ENCODE peak calls at places on chromosomes 4 and X, in six cellular contexts. One of them, this sample, is unnamed.

GRCh38 chrX:133232331-133232730 is 14.2 kb upstream of the TFDP3 start:
- DNase-seq in nephron progenitor cell: no peak
- DNase-seq in CD8-positive, alpha-beta T cell: no peak
- DNase-seq in GM04504: no peak
- DNase-seq in GM13976: no peak
- DNase-seq in stimulated activated naive CD8-positive, alpha-beta T cell treated with anti-CD3 and anti-CD28 coated beads, Interleukin-15, Interleukin-2, amounts not matched to agents 100 U/mL and 50 U/mL, for 24 hours: no peak
- DNase-seq in this sample: no peak

GRCh38 chrX:130014356-130014755 is 31.9 kb downstream of the BCORL1 start:
- DNase-seq in nephron progenitor cell: no peak
- DNase-seq in CD8-positive, alpha-beta T cell: no peak
- DNase-seq in GM04504: no peak
- DNase-seq in GM13976: no peak
- DNase-seq in stimulated activated naive CD8-positive, alpha-beta T cell treated with anti-CD3 and anti-CD28 coated beads, Interleukin-15, Interleukin-2, amounts not matched to agents 100 U/mL and 50 U/mL, for 24 hours: no peak
- DNase-seq in this sample: no peak

GRCh38 chr4:173318648-173319211 is 15.4 kb downstream of the HMGB2 start:
- DNase-seq in nephron progenitor cell: no peak
- DNase-seq in CD8-positive, alpha-beta T cell: no peak
- DNase-seq in GM04504: peak
- DNase-seq in GM13976: no peak
- DNase-seq in stimulated activated naive CD8-positive, alpha-beta T cell treated with anti-CD3 and anti-CD28 coated beads, Interleukin-15, Interleukin-2, amounts not matched to agents 100 U/mL and 50 U/mL, for 24 hours: no peak
- DNase-seq in this sample: no peak

GRCh38 chr4:119211856-119212250 is 660 bp upstream of the USP53 start:
- DNase-seq in nephron progenitor cell: no peak
- DNase-seq in CD8-positive, alpha-beta T cell: no peak
- DNase-seq in GM04504: peak
- DNase-seq in GM13976: no peak
- DNase-seq in stimulated activated naive CD8-positive, alpha-beta T cell treated with anti-CD3 and anti-CD28 coated beads, Interleukin-15, Interleukin-2, amounts not matched to agents 100 U/mL and 50 U/mL, for 24 hours: no peak
- DNase-seq in this sample: peak

GRCh38 chr4:23741586-23742240 is 148.1 kb downstream of the PPARGC1A start:
- DNase-seq in nephron progenitor cell: no peak
- DNase-seq in CD8-positive, alpha-beta T cell: no peak
- DNase-seq in GM04504: no peak
- DNase-seq in GM13976: no peak
- DNase-seq in stimulated activated naive CD8-positive, alpha-beta T cell treated with anti-CD3 and anti-CD28 coated beads, Interleukin-15, Interleukin-2, amounts not matched to agents 100 U/mL and 50 U/mL, for 24 hours: no peak
- DNase-seq in this sample: no peak

GRCh38 chrX:103640401-103641155 is 11.8 kb downstream of the TCEAL1 start:
- DNase-seq in nephron progenitor cell: no peak
- DNase-seq in CD8-positive, alpha-beta T cell: no peak
- DNase-seq in GM04504: no peak
- DNase-seq in GM13976: no peak
- DNase-seq in stimulated activated naive CD8-positive, alpha-beta T cell treated with anti-CD3 and anti-CD28 coated beads, Interleukin-15, Interleukin-2, amounts not matched to agents 100 U/mL and 50 U/mL, for 24 hours: no peak
- DNase-seq in this sample: no peak

GRCh38 chrX:150533863-150534262 is 34.6 kb upstream of the MTM1 start:
- DNase-seq in nephron progenitor cell: no peak
- DNase-seq in CD8-positive, alpha-beta T cell: no peak
- DNase-seq in GM04504: no peak
- DNase-seq in GM13976: no peak
- DNase-seq in stimulated activated naive CD8-positive, alpha-beta T cell treated with anti-CD3 and anti-CD28 coated beads, Interleukin-15, Interleukin-2, amounts not matched to agents 100 U/mL and 50 U/mL, for 24 hours: no peak
- DNase-seq in this sample: no peak

GRCh38 chrX:68945081-68945602 is 116.3 kb downstream of the EFNB1 start:
- DNase-seq in nephron progenitor cell: no peak
- DNase-seq in CD8-positive, alpha-beta T cell: no peak
- DNase-seq in GM04504: no peak
- DNase-seq in GM13976: no peak
- DNase-seq in stimulated activated naive CD8-positive, alpha-beta T cell treated with anti-CD3 and anti-CD28 coated beads, Interleukin-15, Interleukin-2, amounts not matched to agents 100 U/mL and 50 U/mL, for 24 hours: no peak
- DNase-seq in this sample: no peak

GRCh38 chrX:47690175-47690574 is 31.2 kb upstream of the UXT start:
- DNase-seq in nephron progenitor cell: no peak
- DNase-seq in CD8-positive, alpha-beta T cell: no peak
- DNase-seq in GM04504: no peak
- DNase-seq in GM13976: no peak
- DNase-seq in stimulated activated naive CD8-positive, alpha-beta T cell treated with anti-CD3 and anti-CD28 coated beads, Interleukin-15, Interleukin-2, amounts not matched to agents 100 U/mL and 50 U/mL, for 24 hours: no peak
- DNase-seq in this sample: no peak

GRCh38 chr4:153205757-153206156 is 1.5 kb downstream of the TRIM2 start:
- DNase-seq in nephron progenitor cell: no peak
- DNase-seq in CD8-positive, alpha-beta T cell: no peak
- DNase-seq in GM04504: no peak
- DNase-seq in GM13976: no peak
- DNase-seq in stimulated activated naive CD8-positive, alpha-beta T cell treated with anti-CD3 and anti-CD28 coated beads, Interleukin-15, Interleukin-2, amounts not matched to agents 100 U/mL and 50 U/mL, for 24 hours: peak
- DNase-seq in this sample: no peak

GRCh38 chr4:41963105-41963504 is 18.5 kb upstream of the DCAF4L1 start:
- DNase-seq in nephron progenitor cell: no peak
- DNase-seq in CD8-positive, alpha-beta T cell: no peak
- DNase-seq in GM04504: no peak
- DNase-seq in GM13976: no peak
- DNase-seq in stimulated activated naive CD8-positive, alpha-beta T cell treated with anti-CD3 and anti-CD28 coated beads, Interleukin-15, Interleukin-2, amounts not matched to agents 100 U/mL and 50 U/mL, for 24 hours: no peak
- DNase-seq in this sample: no peak

GRCh38 chrX:135436456-135436855 is 14.7 kb downstream of the SMIM10L2A start:
- DNase-seq in nephron progenitor cell: no peak
- DNase-seq in CD8-positive, alpha-beta T cell: no peak
- DNase-seq in GM04504: no peak
- DNase-seq in GM13976: no peak
- DNase-seq in stimulated activated naive CD8-positive, alpha-beta T cell treated with anti-CD3 and anti-CD28 coated beads, Interleukin-15, Interleukin-2, amounts not matched to agents 100 U/mL and 50 U/mL, for 24 hours: no peak
- DNase-seq in this sample: no peak

GRCh38 chrX:86946569-86946968 is 571.0 kb upstream of the KLHL4 start:
- DNase-seq in nephron progenitor cell: peak
- DNase-seq in CD8-positive, alpha-beta T cell: no peak
- DNase-seq in GM04504: peak
- DNase-seq in GM13976: peak
- DNase-seq in stimulated activated naive CD8-positive, alpha-beta T cell treated with anti-CD3 and anti-CD28 coated beads, Interleukin-15, Interleukin-2, amounts not matched to agents 100 U/mL and 50 U/mL, for 24 hours: peak
- DNase-seq in this sample: no peak

GRCh38 chrX:103187953-103188475 is 26.9 kb upstream of the BEX4 start:
- DNase-seq in nephron progenitor cell: no peak
- DNase-seq in CD8-positive, alpha-beta T cell: no peak
- DNase-seq in GM04504: no peak
- DNase-seq in GM13976: no peak
- DNase-seq in stimulated activated naive CD8-positive, alpha-beta T cell treated with anti-CD3 and anti-CD28 coated beads, Interleukin-15, Interleukin-2, amounts not matched to agents 100 U/mL and 50 U/mL, for 24 hours: no peak
- DNase-seq in this sample: no peak

GRCh38 chrX:80511969-80512760 is 91.9 kb downstream of the TENT5D start:
- DNase-seq in nephron progenitor cell: no peak
- DNase-seq in CD8-positive, alpha-beta T cell: no peak
- DNase-seq in GM04504: no peak
- DNase-seq in GM13976: no peak
- DNase-seq in stimulated activated naive CD8-positive, alpha-beta T cell treated with anti-CD3 and anti-CD28 coated beads, Interleukin-15, Interleukin-2, amounts not matched to agents 100 U/mL and 50 U/mL, for 24 hours: no peak
- DNase-seq in this sample: no peak

GRCh38 chrX:133177202-133177601 is 41.0 kb downstream of the TFDP3 start:
- DNase-seq in nephron progenitor cell: no peak
- DNase-seq in CD8-positive, alpha-beta T cell: no peak
- DNase-seq in GM04504: no peak
- DNase-seq in GM13976: no peak
- DNase-seq in stimulated activated naive CD8-positive, alpha-beta T cell treated with anti-CD3 and anti-CD28 coated beads, Interleukin-15, Interleukin-2, amounts not matched to agents 100 U/mL and 50 U/mL, for 24 hours: no peak
- DNase-seq in this sample: no peak

GRCh38 chr4:145766273-145766672 is 86.3 kb downstream of the C4orf51 start:
- DNase-seq in nephron progenitor cell: no peak
- DNase-seq in CD8-positive, alpha-beta T cell: no peak
- DNase-seq in GM04504: no peak
- DNase-seq in GM13976: no peak
- DNase-seq in stimulated activated naive CD8-positive, alpha-beta T cell treated with anti-CD3 and anti-CD28 coated beads, Interleukin-15, Interleukin-2, amounts not matched to agents 100 U/mL and 50 U/mL, for 24 hours: no peak
- DNase-seq in this sample: no peak

GRCh38 chr4:154615211-154615610 is 2.8 kb upstream of the FGG start:
- DNase-seq in nephron progenitor cell: no peak
- DNase-seq in CD8-positive, alpha-beta T cell: no peak
- DNase-seq in GM04504: no peak
- DNase-seq in GM13976: no peak
- DNase-seq in stimulated activated naive CD8-positive, alpha-beta T cell treated with anti-CD3 and anti-CD28 coated beads, Interleukin-15, Interleukin-2, amounts not matched to agents 100 U/mL and 50 U/mL, for 24 hours: no peak
- DNase-seq in this sample: no peak

GRCh38 chrX:19017271-19017670 is 33.4 kb upstream of the PHKA2 start:
- DNase-seq in nephron progenitor cell: peak
- DNase-seq in CD8-positive, alpha-beta T cell: no peak
- DNase-seq in GM04504: no peak
- DNase-seq in GM13976: peak
- DNase-seq in stimulated activated naive CD8-positive, alpha-beta T cell treated with anti-CD3 and anti-CD28 coated beads, Interleukin-15, Interleukin-2, amounts not matched to agents 100 U/mL and 50 U/mL, for 24 hours: no peak
- DNase-seq in this sample: no peak

GRCh38 chr4:123783936-123784335 is 387.3 kb downstream of the SPRY1 start:
- DNase-seq in nephron progenitor cell: no peak
- DNase-seq in CD8-positive, alpha-beta T cell: no peak
- DNase-seq in GM04504: no peak
- DNase-seq in GM13976: no peak
- DNase-seq in stimulated activated naive CD8-positive, alpha-beta T cell treated with anti-CD3 and anti-CD28 coated beads, Interleukin-15, Interleukin-2, amounts not matched to agents 100 U/mL and 50 U/mL, for 24 hours: no peak
- DNase-seq in this sample: no peak

GRCh38 chr4:183828839-183829238 is 76.3 kb upstream of the STOX2 start:
- DNase-seq in nephron progenitor cell: no peak
- DNase-seq in CD8-positive, alpha-beta T cell: no peak
- DNase-seq in GM04504: no peak
- DNase-seq in GM13976: no peak
- DNase-seq in stimulated activated naive CD8-positive, alpha-beta T cell treated with anti-CD3 and anti-CD28 coated beads, Interleukin-15, Interleukin-2, amounts not matched to agents 100 U/mL and 50 U/mL, for 24 hours: no peak
- DNase-seq in this sample: no peak

GRCh38 chr4:153465922-153466636 is at the start of gene TMEM131L:
- DNase-seq in nephron progenitor cell: peak
- DNase-seq in CD8-positive, alpha-beta T cell: peak
- DNase-seq in GM04504: no peak
- DNase-seq in GM13976: peak
- DNase-seq in stimulated activated naive CD8-positive, alpha-beta T cell treated with anti-CD3 and anti-CD28 coated beads, Interleukin-15, Interleukin-2, amounts not matched to agents 100 U/mL and 50 U/mL, for 24 hours: peak
- DNase-seq in this sample: no peak

GRCh38 chrX:86148024-86148511 is at the start of gene DACH2:
- DNase-seq in nephron progenitor cell: peak
- DNase-seq in CD8-positive, alpha-beta T cell: peak
- DNase-seq in GM04504: no peak
- DNase-seq in GM13976: peak
- DNase-seq in stimulated activated naive CD8-positive, alpha-beta T cell treated with anti-CD3 and anti-CD28 coated beads, Interleukin-15, Interleukin-2, amounts not matched to agents 100 U/mL and 50 U/mL, for 24 hours: peak
- DNase-seq in this sample: peak

GRCh38 chrX:40151211-40152172 is 53.7 kb upstream of the BCOR start:
- DNase-seq in nephron progenitor cell: peak
- DNase-seq in CD8-positive, alpha-beta T cell: no peak
- DNase-seq in GM04504: no peak
- DNase-seq in GM13976: no peak
- DNase-seq in stimulated activated naive CD8-positive, alpha-beta T cell treated with anti-CD3 and anti-CD28 coated beads, Interleukin-15, Interleukin-2, amounts not matched to agents 100 U/mL and 50 U/mL, for 24 hours: no peak
- DNase-seq in this sample: no peak

GRCh38 chr4:166174717-166175510 is 301.9 kb downstream of the TLL1 start:
- DNase-seq in nephron progenitor cell: no peak
- DNase-seq in CD8-positive, alpha-beta T cell: no peak
- DNase-seq in GM04504: no peak
- DNase-seq in GM13976: no peak
- DNase-seq in stimulated activated naive CD8-positive, alpha-beta T cell treated with anti-CD3 and anti-CD28 coated beads, Interleukin-15, Interleukin-2, amounts not matched to agents 100 U/mL and 50 U/mL, for 24 hours: no peak
- DNase-seq in this sample: no peak

GRCh38 chr4:157220026-157220881 is at the start of gene GRIA2:
- DNase-seq in nephron progenitor cell: peak
- DNase-seq in CD8-positive, alpha-beta T cell: no peak
- DNase-seq in GM04504: peak
- DNase-seq in GM13976: peak
- DNase-seq in stimulated activated naive CD8-positive, alpha-beta T cell treated with anti-CD3 and anti-CD28 coated beads, Interleukin-15, Interleukin-2, amounts not matched to agents 100 U/mL and 50 U/mL, for 24 hours: peak
- DNase-seq in this sample: no peak

GRCh38 chrX:39983715-39984114 is 114.0 kb downstream of the BCOR start:
- DNase-seq in nephron progenitor cell: no peak
- DNase-seq in CD8-positive, alpha-beta T cell: no peak
- DNase-seq in GM04504: peak
- DNase-seq in GM13976: no peak
- DNase-seq in stimulated activated naive CD8-positive, alpha-beta T cell treated with anti-CD3 and anti-CD28 coated beads, Interleukin-15, Interleukin-2, amounts not matched to agents 100 U/mL and 50 U/mL, for 24 hours: no peak
- DNase-seq in this sample: no peak

GRCh38 chr4:180840142-180840541 is 1403.1 kb upstream of the TENM3 start:
- DNase-seq in nephron progenitor cell: no peak
- DNase-seq in CD8-positive, alpha-beta T cell: no peak
- DNase-seq in GM04504: no peak
- DNase-seq in GM13976: no peak
- DNase-seq in stimulated activated naive CD8-positive, alpha-beta T cell treated with anti-CD3 and anti-CD28 coated beads, Interleukin-15, Interleukin-2, amounts not matched to agents 100 U/mL and 50 U/mL, for 24 hours: no peak
- DNase-seq in this sample: no peak

GRCh38 chrX:110167952-110168451 is 149.9 kb downstream of the AMMECR1 start:
- DNase-seq in nephron progenitor cell: peak
- DNase-seq in CD8-positive, alpha-beta T cell: peak
- DNase-seq in GM04504: no peak
- DNase-seq in GM13976: peak
- DNase-seq in stimulated activated naive CD8-positive, alpha-beta T cell treated with anti-CD3 and anti-CD28 coated beads, Interleukin-15, Interleukin-2, amounts not matched to agents 100 U/mL and 50 U/mL, for 24 hours: peak
- DNase-seq in this sample: no peak

GRCh38 chrX:153441981-153442380 is 3.9 kb downstream of the TREX2 start:
- DNase-seq in nephron progenitor cell: no peak
- DNase-seq in CD8-positive, alpha-beta T cell: no peak
- DNase-seq in GM04504: no peak
- DNase-seq in GM13976: no peak
- DNase-seq in stimulated activated naive CD8-positive, alpha-beta T cell treated with anti-CD3 and anti-CD28 coated beads, Interleukin-15, Interleukin-2, amounts not matched to agents 100 U/mL and 50 U/mL, for 24 hours: no peak
- DNase-seq in this sample: no peak

GRCh38 chrX:79413009-79413408 is 45.9 kb upstream of the ITM2A start:
- DNase-seq in nephron progenitor cell: no peak
- DNase-seq in CD8-positive, alpha-beta T cell: no peak
- DNase-seq in GM04504: no peak
- DNase-seq in GM13976: peak
- DNase-seq in stimulated activated naive CD8-positive, alpha-beta T cell treated with anti-CD3 and anti-CD28 coated beads, Interleukin-15, Interleukin-2, amounts not matched to agents 100 U/mL and 50 U/mL, for 24 hours: no peak
- DNase-seq in this sample: no peak

GRCh38 chr4:13378973-13379759 is 105.0 kb downstream of the RAB28 start:
- DNase-seq in nephron progenitor cell: no peak
- DNase-seq in CD8-positive, alpha-beta T cell: no peak
- DNase-seq in GM04504: no peak
- DNase-seq in GM13976: no peak
- DNase-seq in stimulated activated naive CD8-positive, alpha-beta T cell treated with anti-CD3 and anti-CD28 coated beads, Interleukin-15, Interleukin-2, amounts not matched to agents 100 U/mL and 50 U/mL, for 24 hours: no peak
- DNase-seq in this sample: no peak

GRCh38 chrX:98338544-98338943 is 1454.8 kb downstream of the RPA4 start:
- DNase-seq in nephron progenitor cell: no peak
- DNase-seq in CD8-positive, alpha-beta T cell: no peak
- DNase-seq in GM04504: peak
- DNase-seq in GM13976: no peak
- DNase-seq in stimulated activated naive CD8-positive, alpha-beta T cell treated with anti-CD3 and anti-CD28 coated beads, Interleukin-15, Interleukin-2, amounts not matched to agents 100 U/mL and 50 U/mL, for 24 hours: no peak
- DNase-seq in this sample: no peak

GRCh38 chrX:120749141-120749846 is 119.4 kb upstream of the C1GALT1C1 start:
- DNase-seq in nephron progenitor cell: peak
- DNase-seq in CD8-positive, alpha-beta T cell: no peak
- DNase-seq in GM04504: no peak
- DNase-seq in GM13976: no peak
- DNase-seq in stimulated activated naive CD8-positive, alpha-beta T cell treated with anti-CD3 and anti-CD28 coated beads, Interleukin-15, Interleukin-2, amounts not matched to agents 100 U/mL and 50 U/mL, for 24 hours: no peak
- DNase-seq in this sample: no peak

GRCh38 chr4:89468632-89469031 is 161.0 kb upstream of the GPRIN3 start:
- DNase-seq in nephron progenitor cell: no peak
- DNase-seq in CD8-positive, alpha-beta T cell: no peak
- DNase-seq in GM04504: no peak
- DNase-seq in GM13976: no peak
- DNase-seq in stimulated activated naive CD8-positive, alpha-beta T cell treated with anti-CD3 and anti-CD28 coated beads, Interleukin-15, Interleukin-2, amounts not matched to agents 100 U/mL and 50 U/mL, for 24 hours: no peak
- DNase-seq in this sample: no peak

GRCh38 chr4:25343671-25344070 is 31.1 kb downstream of the ZCCHC4 start:
- DNase-seq in nephron progenitor cell: no peak
- DNase-seq in CD8-positive, alpha-beta T cell: no peak
- DNase-seq in GM04504: no peak
- DNase-seq in GM13976: no peak
- DNase-seq in stimulated activated naive CD8-positive, alpha-beta T cell treated with anti-CD3 and anti-CD28 coated beads, Interleukin-15, Interleukin-2, amounts not matched to agents 100 U/mL and 50 U/mL, for 24 hours: no peak
- DNase-seq in this sample: no peak

This sample was measured in kidney epithelial cell.